ENCODE peak calls at places on chromosome 5, in five cellular contexts. One of them, this sample, is unnamed.

GRCh38 chr5:152116926-152117325 is 192.3 kb upstream of the GLRA1 start:
- DNase-seq in H1: no peak
- DNase-seq in A549: no peak
- DNase-seq in K562: no peak
- DNase-seq in HepG2: no peak
- DNase-seq in this sample: no peak

GRCh38 chr5:79774171-79774854 is 84.7 kb downstream of the CMYA5 start:
- DNase-seq in H1: peak; percentile 83
- DNase-seq in A549: peak; percentile 15
- DNase-seq in K562: peak; percentile 27
- DNase-seq in HepG2: peak; percentile 79
- DNase-seq in this sample: peak; percentile 4

GRCh38 chr5:176529116-176529823 is 7.9 kb downstream of the RNF44 start:
- DNase-seq in H1: no peak
- DNase-seq in A549: no peak
- DNase-seq in K562: no peak
- DNase-seq in HepG2: no peak
- DNase-seq in this sample: no peak

GRCh38 chr5:51651476-51651875 is 268.2 kb downstream of the ISL1 start:
- DNase-seq in H1: no peak
- DNase-seq in A549: no peak
- DNase-seq in K562: no peak
- DNase-seq in HepG2: no peak
- DNase-seq in this sample: no peak

GRCh38 chr5:10077721-10078551 is 171.8 kb downstream of the ATPSCKMT start:
- DNase-seq in H1: no peak
- DNase-seq in A549: no peak
- DNase-seq in K562: no peak
- DNase-seq in HepG2: no peak
- DNase-seq in this sample: peak; percentile 35

GRCh38 chr5:145908206-145908945 is 28.0 kb upstream of the SH3RF2 start:
- DNase-seq in H1: no peak
- DNase-seq in A549: peak; percentile 21
- DNase-seq in K562: no peak
- DNase-seq in HepG2: no peak
- DNase-seq in this sample: no peak

GRCh38 chr5:1640276-1640898 is 116.6 kb upstream of the LPCAT1 start:
- DNase-seq in H1: no peak
- DNase-seq in A549: no peak
- DNase-seq in K562: no peak
- DNase-seq in HepG2: no peak
- DNase-seq in this sample: no peak

GRCh38 chr5:165956854-165957253 is 2334.6 kb upstream of the WWC1 start:
- DNase-seq in H1: no peak
- DNase-seq in A549: no peak
- DNase-seq in K562: no peak
- DNase-seq in HepG2: no peak
- DNase-seq in this sample: no peak

GRCh38 chr5:10266839-10267238 is 16.8 kb downstream of the CCT5 start:
- DNase-seq in H1: no peak
- DNase-seq in A549: no peak
- DNase-seq in K562: no peak
- DNase-seq in HepG2: no peak
- DNase-seq in this sample: no peak

GRCh38 chr5:171336486-171337206 is 27.6 kb downstream of the TLX3 start:
- DNase-seq in H1: no peak
- DNase-seq in A549: peak; percentile 32
- DNase-seq in K562: no peak
- DNase-seq in HepG2: no peak
- DNase-seq in this sample: peak; percentile 64

GRCh38 chr5:72860499-72860898 is 44.0 kb downstream of the TNPO1 start:
- DNase-seq in H1: no peak
- DNase-seq in A549: no peak
- DNase-seq in K562: no peak
- DNase-seq in HepG2: no peak
- DNase-seq in this sample: peak; percentile 76

GRCh38 chr5:8842906-8843590 is 702.8 kb downstream of the SEMA5A start:
- DNase-seq in H1: no peak
- DNase-seq in A549: no peak
- DNase-seq in K562: no peak
- DNase-seq in HepG2: no peak
- DNase-seq in this sample: peak; percentile 60

GRCh38 chr5:180618830-180619562 is 27.7 kb upstream of the SCGB3A1 start:
- DNase-seq in H1: peak; percentile 15
- DNase-seq in A549: peak; percentile 81
- DNase-seq in K562: no peak
- DNase-seq in HepG2: no peak
- DNase-seq in this sample: peak; percentile 47

GRCh38 chr5:73233053-73233460 is 60.1 kb downstream of the TMEM174 start:
- DNase-seq in H1: no peak
- DNase-seq in A549: no peak
- DNase-seq in K562: no peak
- DNase-seq in HepG2: no peak
- DNase-seq in this sample: no peak

GRCh38 chr5:134902071-134902801 is 2.7 kb upstream of the PCBD2 start:
- DNase-seq in H1: no peak
- DNase-seq in A549: no peak
- DNase-seq in K562: no peak
- DNase-seq in HepG2: no peak
- DNase-seq in this sample: peak; percentile 48

GRCh38 chr5:173689171-173689676 is 72.8 kb upstream of the BOD1 start:
- DNase-seq in H1: no peak
- DNase-seq in A549: peak; percentile 93
- DNase-seq in K562: no peak
- DNase-seq in HepG2: peak; percentile 90
- DNase-seq in this sample: no peak

GRCh38 chr5:114857951-114858401 is 311.7 kb downstream of the TRIM36 start:
- DNase-seq in H1: no peak
- DNase-seq in A549: no peak
- DNase-seq in K562: no peak
- DNase-seq in HepG2: no peak
- DNase-seq in this sample: no peak

GRCh38 chr5:33233013-33233463 is 207.7 kb upstream of the TARS1 start:
- DNase-seq in H1: no peak
- DNase-seq in A549: no peak
- DNase-seq in K562: no peak
- DNase-seq in HepG2: no peak
- DNase-seq in this sample: no peak

GRCh38 chr5:58496488-58496887 is 5.3 kb downstream of the GAPT start:
- DNase-seq in H1: no peak
- DNase-seq in A549: no peak
- DNase-seq in K562: peak; percentile 18
- DNase-seq in HepG2: no peak
- DNase-seq in this sample: no peak

GRCh38 chr5:106174903-106175302 is 1495.8 kb downstream of the EFNA5 start:
- DNase-seq in H1: no peak
- DNase-seq in A549: no peak
- DNase-seq in K562: no peak
- DNase-seq in HepG2: no peak
- DNase-seq in this sample: no peak

DNA sequence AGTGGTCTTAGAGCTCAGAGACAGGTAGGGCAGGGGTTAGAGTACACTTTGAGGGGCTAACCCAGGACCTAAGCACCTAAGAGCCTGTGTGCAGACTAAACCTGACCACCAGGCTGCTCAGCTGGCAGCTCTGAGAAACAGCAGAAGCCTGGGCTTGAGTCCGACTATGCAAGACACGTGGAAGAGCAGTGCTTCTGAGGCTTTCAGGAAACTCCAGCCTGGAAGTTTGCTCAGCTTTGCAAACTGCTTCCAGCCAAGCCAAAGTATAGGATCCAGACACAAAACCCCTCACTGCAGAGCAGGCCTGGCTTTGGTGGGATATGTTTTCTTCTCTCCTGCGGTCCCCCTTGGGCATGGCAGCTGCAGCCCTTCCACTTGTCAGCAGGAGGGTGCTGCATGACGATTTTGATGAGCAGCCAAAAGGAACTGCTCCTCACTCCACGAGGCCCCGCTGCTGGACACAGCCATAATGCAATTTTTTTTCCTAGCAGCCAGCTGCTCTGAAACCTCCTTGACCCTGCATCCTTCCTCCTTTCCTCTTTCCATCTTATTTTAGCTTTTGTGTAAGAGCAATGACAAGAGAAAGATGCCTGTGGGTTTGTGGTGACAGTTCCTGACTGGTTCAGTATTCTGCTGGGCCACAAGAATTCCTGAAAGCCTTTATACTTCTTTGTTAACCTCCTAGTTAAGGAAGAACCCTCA is 123.1 kb downstream of the LIFR start:
- DNase-seq in H1: no peak
- DNase-seq in A549: no peak
- DNase-seq in K562: no peak
- DNase-seq in HepG2: no peak
- DNase-seq in this sample: peak; percentile 87
- TF ChIP-seq MAFK in H1: no peak
- TF ChIP-seq MAFK in A549: no peak
- TF ChIP-seq MAFK in K562: no peak
- TF ChIP-seq MAFK in HepG2: no peak
- TF ChIP-seq MAFK in this sample: no peak

GRCh38 chr5:90866333-90866732 is 307.7 kb downstream of the ADGRV1 start:
- DNase-seq in H1: no peak
- DNase-seq in A549: peak; percentile 50
- DNase-seq in K562: peak; percentile 31
- DNase-seq in HepG2: peak; percentile 40
- DNase-seq in this sample: peak; percentile 28
- TF ChIP-seq MAFK in H1: no peak
- TF ChIP-seq MAFK in A549: no peak
- TF ChIP-seq MAFK in K562: no peak
- TF ChIP-seq MAFK in HepG2: no peak
- TF ChIP-seq MAFK in this sample: no peak

GRCh38 chr5:111680737-111681413 is 76.1 kb downstream of the NREP start:
- DNase-seq in H1: no peak
- DNase-seq in A549: peak; percentile 49
- DNase-seq in K562: no peak
- DNase-seq in HepG2: peak; percentile 90
- DNase-seq in this sample: peak; percentile 97
- TF ChIP-seq MAFK in H1: no peak
- TF ChIP-seq MAFK in A549: no peak
- TF ChIP-seq MAFK in K562: no peak
- TF ChIP-seq MAFK in HepG2: no peak
- TF ChIP-seq MAFK in this sample: no peak

DNA sequence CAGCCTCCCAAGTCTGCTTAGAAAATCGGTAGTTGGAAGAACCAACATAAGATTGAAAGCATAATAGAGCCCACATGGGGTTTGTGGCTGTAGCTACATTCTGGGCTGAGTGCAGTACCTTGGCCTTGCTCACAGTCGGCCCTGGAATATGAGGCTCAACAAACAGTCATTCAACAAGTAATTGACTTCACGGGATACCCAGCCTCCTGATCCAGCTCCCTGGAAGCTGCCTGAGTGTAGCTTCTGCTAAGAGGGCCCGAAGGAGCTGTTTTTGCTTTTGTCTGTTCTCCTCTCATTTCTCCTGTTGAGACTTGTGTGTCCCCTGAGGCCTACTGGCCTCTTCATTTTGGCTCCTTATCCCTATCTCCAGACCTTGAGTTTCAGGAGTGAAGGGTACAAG is 170.7 kb downstream of the HSPA4 start:
- DNase-seq in H1: no peak
- DNase-seq in A549: no peak
- DNase-seq in K562: no peak
- DNase-seq in HepG2: no peak
- DNase-seq in this sample: no peak
- TF ChIP-seq MAFK in H1: no peak
- TF ChIP-seq MAFK in A549: no peak
- TF ChIP-seq MAFK in K562: no peak
- TF ChIP-seq MAFK in HepG2: no peak
- TF ChIP-seq MAFK in this sample: no peak

DNA sequence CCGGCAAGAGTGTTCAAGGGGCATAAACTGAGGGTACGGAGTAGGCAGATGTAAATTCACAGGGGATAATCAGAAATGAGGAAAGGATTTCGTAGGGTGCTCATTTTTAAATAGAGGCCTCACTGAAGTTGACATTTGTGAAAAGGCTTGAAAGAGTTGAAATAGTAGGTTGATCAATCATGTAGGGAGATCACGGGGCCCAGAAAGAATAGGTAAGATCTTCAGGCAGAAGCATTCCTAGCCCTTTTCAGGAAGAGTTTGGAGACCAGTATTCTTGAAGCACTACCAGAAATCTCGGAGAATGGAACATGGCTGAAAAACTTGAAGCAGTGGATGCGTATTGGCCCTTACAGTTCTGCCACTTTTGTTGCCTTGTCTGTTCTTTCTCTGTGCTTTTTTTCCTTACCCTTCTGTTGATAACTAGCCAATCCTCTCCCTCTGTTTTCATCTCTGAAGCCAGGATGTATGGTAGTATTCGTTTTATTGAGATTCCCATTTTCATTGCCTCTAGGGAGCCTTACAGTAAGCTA is 451 bp upstream of the CCNH start:
- DNase-seq in H1: no peak
- DNase-seq in A549: no peak
- DNase-seq in K562: no peak
- DNase-seq in HepG2: no peak
- DNase-seq in this sample: no peak
- TF ChIP-seq MAFK in H1: no peak
- TF ChIP-seq MAFK in A549: no peak
- TF ChIP-seq MAFK in K562: no peak
- TF ChIP-seq MAFK in HepG2: no peak
- TF ChIP-seq MAFK in this sample: no peak

GRCh38 chr5:2757563-2758311 is 6.3 kb upstream of the IRX2 start:
- DNase-seq in H1: no peak
- DNase-seq in A549: no peak
- DNase-seq in K562: no peak
- DNase-seq in HepG2: no peak
- DNase-seq in this sample: peak; percentile 22

GRCh38 chr5:2755371-2755715 is 3.9 kb upstream of the IRX2 start:
- DNase-seq in H1: no peak
- DNase-seq in A549: no peak
- DNase-seq in K562: no peak
- DNase-seq in HepG2: no peak
- DNase-seq in this sample: no peak

GRCh38 chr5:2755811-2756210 is 4.3 kb upstream of the IRX2 start:
- DNase-seq in H1: no peak
- DNase-seq in A549: no peak
- DNase-seq in K562: no peak
- DNase-seq in HepG2: no peak
- DNase-seq in this sample: no peak

GRCh38 chr5:2756764-2757163 is 5.3 kb upstream of the IRX2 start:
- DNase-seq in H1: no peak
- DNase-seq in A549: no peak
- DNase-seq in K562: no peak
- DNase-seq in HepG2: no peak
- DNase-seq in this sample: no peak

DNA sequence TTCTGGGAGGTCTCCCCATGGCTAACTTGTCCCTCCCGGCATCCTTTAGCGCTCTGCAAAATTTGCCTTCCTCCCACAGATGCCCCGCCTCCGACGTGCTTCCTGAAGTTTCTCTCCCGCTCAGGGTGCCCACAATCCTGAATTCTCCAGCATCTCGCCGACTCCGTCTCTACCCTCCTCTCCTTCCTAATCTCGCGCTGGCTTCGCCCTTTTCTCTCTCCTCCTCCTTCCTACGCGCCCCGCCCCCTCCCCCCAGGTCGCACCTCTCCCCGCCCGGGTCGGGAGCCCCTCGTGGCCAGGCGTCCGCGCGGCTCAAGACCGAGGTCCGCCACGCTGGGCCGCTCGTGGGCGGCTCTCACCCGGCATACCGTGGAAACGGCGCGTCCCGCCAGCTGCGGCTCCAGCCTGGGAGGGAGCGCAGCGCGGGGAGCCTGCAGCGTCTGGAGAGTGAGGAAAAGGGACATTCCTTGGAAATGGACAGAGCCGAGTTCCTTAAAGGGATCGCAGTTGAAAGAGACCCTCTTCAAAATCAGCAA is 4.8 kb upstream of the IRX2 start:
- DNase-seq in H1: no peak
- DNase-seq in A549: peak; percentile 43
- DNase-seq in K562: no peak
- DNase-seq in HepG2: no peak
- DNase-seq in this sample: peak; percentile 9
- TF ChIP-seq MAFK in H1: no peak
- TF ChIP-seq MAFK in A549: no peak
- TF ChIP-seq MAFK in K562: no peak
- TF ChIP-seq MAFK in HepG2: no peak
- TF ChIP-seq MAFK in this sample: no peak